ENCODE peak calls at places on chromosomes 13 and 19, in six cellular contexts. One of them, this sample, is unnamed.

GRCh38 chr13:28204690-28205443 is 66.5 kb downstream of the PAN3 start:
- DNase-seq in upper lobe of right lung: no peak
- DNase-seq in aorta: no peak
- DNase-seq in fibroblast of lung: no peak
- DNase-seq in AG04450: no peak
- DNase-seq in IMR-90: no peak
- DNase-seq in this sample: no peak

GRCh38 chr13:81686877-81687276 is 1346.0 kb upstream of the SPRY2 start:
- DNase-seq in upper lobe of right lung: no peak
- DNase-seq in aorta: no peak
- DNase-seq in fibroblast of lung: peak; percentile 1
- DNase-seq in AG04450: no peak
- DNase-seq in IMR-90: no peak
- DNase-seq in this sample: peak; percentile 65

GRCh38 chr13:104301216-104301975 is 1235.2 kb upstream of the SLC10A2 start:
- DNase-seq in upper lobe of right lung: no peak
- DNase-seq in aorta: no peak
- DNase-seq in fibroblast of lung: peak; percentile 66
- DNase-seq in AG04450: no peak
- DNase-seq in IMR-90: peak; percentile 29
- DNase-seq in this sample: no peak

GRCh38 chr13:42754801-42755513 is 26.4 kb upstream of the FAM216B start:
- DNase-seq in upper lobe of right lung: no peak
- DNase-seq in aorta: no peak
- DNase-seq in fibroblast of lung: no peak
- DNase-seq in AG04450: no peak
- DNase-seq in IMR-90: no peak
- DNase-seq in this sample: no peak

GRCh38 chr13:36131931-36132297 is 732 bp upstream of the DCLK1 start:
- DNase-seq in upper lobe of right lung: peak; percentile 80
- DNase-seq in aorta: peak; percentile 81
- DNase-seq in fibroblast of lung: peak; percentile 45
- DNase-seq in AG04450: no peak
- DNase-seq in IMR-90: no peak
- DNase-seq in this sample: no peak

GRCh38 chr13:66492479-66492878 is 737.7 kb downstream of the PCDH9 start:
- DNase-seq in upper lobe of right lung: no peak
- DNase-seq in aorta: no peak
- DNase-seq in fibroblast of lung: no peak
- DNase-seq in AG04450: no peak
- DNase-seq in IMR-90: no peak
- DNase-seq in this sample: peak; percentile 1

GRCh38 chr19:19550454-19550842 is 12.4 kb downstream of the CILP2 start:
- DNase-seq in upper lobe of right lung: no peak
- DNase-seq in aorta: no peak
- DNase-seq in fibroblast of lung: no peak
- DNase-seq in AG04450: no peak
- DNase-seq in IMR-90: peak; percentile 52
- DNase-seq in this sample: no peak

GRCh38 chr13:60584976-60585375 is 188.0 kb downstream of the TDRD3 start:
- DNase-seq in upper lobe of right lung: no peak
- DNase-seq in aorta: peak; percentile 47
- DNase-seq in fibroblast of lung: no peak
- DNase-seq in AG04450: no peak
- DNase-seq in IMR-90: no peak
- DNase-seq in this sample: no peak

GRCh38 chr19:38392707-38393308 is 4.3 kb downstream of the SPRED3 start:
- DNase-seq in upper lobe of right lung: no peak
- DNase-seq in aorta: no peak
- DNase-seq in fibroblast of lung: no peak
- DNase-seq in AG04450: no peak
- DNase-seq in IMR-90: peak; percentile 63
- DNase-seq in this sample: no peak

GRCh38 chr13:38664920-38665319 is 22.0 kb upstream of the FREM2 start:
- DNase-seq in upper lobe of right lung: no peak
- DNase-seq in aorta: no peak
- DNase-seq in fibroblast of lung: no peak
- DNase-seq in AG04450: no peak
- DNase-seq in IMR-90: no peak
- DNase-seq in this sample: no peak

GRCh38 chr19:32464279-32464678 is 58.7 kb downstream of the DPY19L3 start:
- DNase-seq in upper lobe of right lung: no peak
- DNase-seq in aorta: no peak
- DNase-seq in fibroblast of lung: peak; percentile 42
- DNase-seq in AG04450: no peak
- DNase-seq in IMR-90: peak; percentile 10
- DNase-seq in this sample: peak; percentile 18

GRCh38 chr19:49890349-49891311 is 6.1 kb downstream of the IL4I1 start:
- DNase-seq in upper lobe of right lung: peak; percentile 80
- DNase-seq in aorta: no peak
- DNase-seq in fibroblast of lung: no peak
- DNase-seq in AG04450: no peak
- DNase-seq in IMR-90: no peak
- DNase-seq in this sample: no peak

GRCh38 chr19:47499371-47499770 is 15.4 kb upstream of the KPTN start:
- DNase-seq in upper lobe of right lung: no peak
- DNase-seq in aorta: no peak
- DNase-seq in fibroblast of lung: no peak
- DNase-seq in AG04450: no peak
- DNase-seq in IMR-90: no peak
- DNase-seq in this sample: no peak

GRCh38 chr19:39352549-39353285 is 10.5 kb downstream of the SAMD4B start:
- DNase-seq in upper lobe of right lung: no peak
- DNase-seq in aorta: no peak
- DNase-seq in fibroblast of lung: no peak
- DNase-seq in AG04450: no peak
- DNase-seq in IMR-90: no peak
- DNase-seq in this sample: no peak

GRCh38 chr19:45340899-45341453 is 426 bp downstream of the KLC3 start:
- DNase-seq in upper lobe of right lung: no peak
- DNase-seq in aorta: no peak
- DNase-seq in fibroblast of lung: peak; percentile 15
- DNase-seq in AG04450: no peak
- DNase-seq in IMR-90: peak; percentile 8
- DNase-seq in this sample: no peak

GRCh38 chr13:109657395-109657794 is 129.0 kb downstream of the IRS2 start:
- DNase-seq in upper lobe of right lung: no peak
- DNase-seq in aorta: no peak
- DNase-seq in fibroblast of lung: no peak
- DNase-seq in AG04450: no peak
- DNase-seq in IMR-90: no peak
- DNase-seq in this sample: no peak

GRCh38 chr13:84430015-84430414 is 547.7 kb upstream of the SLITRK1 start:
- DNase-seq in upper lobe of right lung: no peak
- DNase-seq in aorta: no peak
- DNase-seq in fibroblast of lung: no peak
- DNase-seq in AG04450: no peak
- DNase-seq in IMR-90: peak; percentile 40
- DNase-seq in this sample: no peak

GRCh38 chr13:76828316-76828741 is 57.9 kb downstream of the KCTD12 start:
- DNase-seq in upper lobe of right lung: no peak
- DNase-seq in aorta: no peak
- DNase-seq in fibroblast of lung: no peak
- DNase-seq in AG04450: no peak
- DNase-seq in IMR-90: peak; percentile 17
- DNase-seq in this sample: no peak

GRCh38 chr13:25632166-25632888 is 260.6 kb downstream of the ATP8A2 start:
- DNase-seq in upper lobe of right lung: no peak
- DNase-seq in aorta: no peak
- DNase-seq in fibroblast of lung: no peak
- DNase-seq in AG04450: no peak
- DNase-seq in IMR-90: no peak
- DNase-seq in this sample: no peak

GRCh38 chr13:107883561-107884175 is 331.7 kb downstream of the LIG4 start:
- DNase-seq in upper lobe of right lung: no peak
- DNase-seq in aorta: no peak
- DNase-seq in fibroblast of lung: peak; percentile 12
- DNase-seq in AG04450: peak; percentile 48
- DNase-seq in IMR-90: peak; percentile 93
- DNase-seq in this sample: no peak

GRCh38 chr19:18393836-18394235 is 3.6 kb downstream of the LRRC25 start:
- DNase-seq in upper lobe of right lung: no peak
- DNase-seq in aorta: peak; percentile 75
- DNase-seq in fibroblast of lung: no peak
- DNase-seq in AG04450: no peak
- DNase-seq in IMR-90: no peak
- DNase-seq in this sample: no peak

GRCh38 chr13:30114586-30115256 is 192.6 kb downstream of the KATNAL1 start:
- DNase-seq in upper lobe of right lung: peak; percentile 95
- DNase-seq in aorta: peak; percentile 92
- DNase-seq in fibroblast of lung: peak; percentile 68
- DNase-seq in AG04450: no peak
- DNase-seq in IMR-90: peak; percentile 82
- DNase-seq in this sample: peak; percentile 91

GRCh38 chr19:55553217-55554182 is 8.2 kb upstream of the SBK3 start:
- DNase-seq in upper lobe of right lung: no peak
- DNase-seq in aorta: no peak
- DNase-seq in fibroblast of lung: no peak
- DNase-seq in AG04450: no peak
- DNase-seq in IMR-90: no peak
- DNase-seq in this sample: no peak

GRCh38 chr13:95117092-95117491 is 184.2 kb downstream of the ABCC4 start:
- DNase-seq in upper lobe of right lung: no peak
- DNase-seq in aorta: no peak
- DNase-seq in fibroblast of lung: no peak
- DNase-seq in AG04450: no peak
- DNase-seq in IMR-90: no peak
- DNase-seq in this sample: no peak

GRCh38 chr13:95641291-95641811 is 3.2 kb downstream of the DZIP1 start:
- DNase-seq in upper lobe of right lung: no peak
- DNase-seq in aorta: peak; percentile 45
- DNase-seq in fibroblast of lung: no peak
- DNase-seq in AG04450: no peak
- DNase-seq in IMR-90: peak; percentile 27
- DNase-seq in this sample: no peak

GRCh38 chr19:39038098-39038497 is 5.7 kb upstream of the FBXO27 start:
- DNase-seq in upper lobe of right lung: peak; percentile 68
- DNase-seq in aorta: no peak
- DNase-seq in fibroblast of lung: peak; percentile 43
- DNase-seq in AG04450: no peak
- DNase-seq in IMR-90: peak; percentile 25
- DNase-seq in this sample: peak; percentile 86

GRCh38 chr19:33440241-33440640 is 66.7 kb downstream of the CEBPG start:
- DNase-seq in upper lobe of right lung: peak; percentile 44
- DNase-seq in aorta: peak; percentile 32
- DNase-seq in fibroblast of lung: no peak
- DNase-seq in AG04450: no peak
- DNase-seq in IMR-90: no peak
- DNase-seq in this sample: no peak

GRCh38 chr19:50563597-50563996 is 4.6 kb downstream of the LRRC4B start:
- DNase-seq in upper lobe of right lung: no peak
- DNase-seq in aorta: no peak
- DNase-seq in fibroblast of lung: no peak
- DNase-seq in AG04450: no peak
- DNase-seq in IMR-90: no peak
- DNase-seq in this sample: no peak

GRCh38 chr19:46715620-46716012 is 1.3 kb downstream of the PRKD2 start:
- DNase-seq in upper lobe of right lung: no peak
- DNase-seq in aorta: no peak
- DNase-seq in fibroblast of lung: no peak
- DNase-seq in AG04450: no peak
- DNase-seq in IMR-90: no peak
- DNase-seq in this sample: no peak

DNA sequence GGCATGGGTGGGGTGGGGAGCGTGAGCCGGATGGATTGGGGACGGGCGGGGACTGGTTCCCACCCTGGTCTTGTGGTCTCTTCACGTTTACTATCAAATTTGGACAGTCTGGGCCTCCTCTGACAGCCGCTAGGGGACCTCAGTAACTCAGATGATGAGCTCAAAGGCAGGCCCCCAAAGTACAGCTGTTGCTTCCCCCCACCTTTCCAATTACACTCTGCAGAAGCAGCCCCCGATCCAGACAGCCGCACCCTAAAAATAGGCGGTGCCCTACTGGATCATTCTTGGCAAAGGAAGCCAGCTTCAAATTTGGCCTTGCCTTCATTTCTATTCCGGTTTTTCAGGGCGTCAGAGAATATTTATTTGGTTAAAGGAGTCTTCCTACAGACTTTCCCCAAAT is 1.9 kb upstream of the FOXO1 start:
- DNase-seq in upper lobe of right lung: no peak
- DNase-seq in aorta: peak; percentile 58
- DNase-seq in fibroblast of lung: peak; percentile 27
- DNase-seq in AG04450: no peak
- DNase-seq in IMR-90: no peak
- DNase-seq in this sample: peak; percentile 61
- H3K4me3 ChIP-seq in upper lobe of right lung: peak overlapping the region; percentile 75
- H3K4me3 ChIP-seq in aorta: no peak overlapping the region
- H3K4me3 ChIP-seq in fibroblast of lung: no peak overlapping the region
- H3K4me3 ChIP-seq in AG04450: no peak overlapping the region
- H3K4me3 ChIP-seq in IMR-90: no peak overlapping the region
- H3K4me3 ChIP-seq in this sample: no peak overlapping the region

DNA sequence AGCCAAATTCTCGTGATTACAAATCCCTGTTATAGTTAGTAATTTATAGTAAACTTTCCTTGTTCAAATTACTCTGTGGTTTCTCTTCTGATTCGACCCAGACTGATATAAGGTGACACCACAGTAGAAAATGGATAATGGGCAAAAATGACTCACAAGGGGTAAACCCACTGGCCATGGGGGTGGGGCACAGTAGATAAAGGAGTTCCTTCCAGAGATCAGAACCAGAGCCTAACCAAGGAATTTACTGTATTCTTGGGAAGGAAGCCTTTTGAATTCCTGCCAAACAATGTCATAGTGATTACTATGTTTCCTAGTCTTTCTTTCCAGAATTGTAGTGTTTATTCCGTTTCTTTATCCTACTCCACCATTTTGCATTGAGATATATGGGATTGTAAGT is 21.9 kb downstream of the MIR17HG start:
- DNase-seq in upper lobe of right lung: no peak
- DNase-seq in aorta: no peak
- DNase-seq in fibroblast of lung: peak; percentile 46
- DNase-seq in AG04450: no peak
- DNase-seq in IMR-90: peak; percentile 28
- DNase-seq in this sample: peak; percentile 21
- H3K27ac ChIP-seq in upper lobe of right lung: no peak overlapping the region
- H3K27ac ChIP-seq in aorta: no peak overlapping the region
- H3K27ac ChIP-seq in fibroblast of lung: no peak overlapping the region
- H3K27ac ChIP-seq in AG04450: no peak overlapping the region
- H3K27ac ChIP-seq in IMR-90: no peak overlapping the region
- H3K27ac ChIP-seq in this sample: no peak overlapping the region

DNA sequence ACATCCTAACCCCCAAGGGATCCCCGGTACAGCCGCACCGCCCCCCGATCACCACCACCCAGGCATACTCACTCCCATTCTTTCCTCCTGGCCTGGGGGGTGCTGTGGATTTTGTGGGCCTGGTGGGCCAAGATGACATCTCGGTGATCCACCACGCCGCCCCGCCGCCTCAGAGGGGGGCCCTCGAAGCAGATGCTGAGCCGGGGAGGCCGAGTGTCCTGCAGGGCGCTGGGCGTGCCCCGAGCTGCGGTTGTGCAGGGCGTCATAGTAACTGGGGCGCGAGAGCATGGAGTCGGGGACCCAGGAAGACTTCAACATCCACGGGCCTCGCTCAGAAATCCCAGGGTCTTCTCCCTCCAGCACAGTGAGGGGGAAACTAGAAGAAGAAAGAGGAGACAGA is 93.4 kb upstream of the CACNA1A start:
- DNase-seq in upper lobe of right lung: no peak
- DNase-seq in aorta: no peak
- DNase-seq in fibroblast of lung: no peak
- DNase-seq in AG04450: no peak
- DNase-seq in IMR-90: no peak
- DNase-seq in this sample: no peak
- H3K4me3 ChIP-seq in upper lobe of right lung: no peak overlapping the region
- H3K4me3 ChIP-seq in aorta: no peak overlapping the region
- H3K4me3 ChIP-seq in fibroblast of lung: no peak overlapping the region
- H3K4me3 ChIP-seq in AG04450: no peak overlapping the region
- H3K4me3 ChIP-seq in IMR-90: no peak overlapping the region
- H3K4me3 ChIP-seq in this sample: no peak overlapping the region

GRCh38 chr19:4061683-4062575 is 4.8 kb downstream of the ZBTB7A start:
- DNase-seq in upper lobe of right lung: peak; percentile 82
- DNase-seq in aorta: no peak
- DNase-seq in fibroblast of lung: no peak
- DNase-seq in AG04450: no peak
- DNase-seq in IMR-90: no peak
- DNase-seq in this sample: no peak
- H3K27ac ChIP-seq in upper lobe of right lung: peak overlapping the region; percentile 95
- H3K27ac ChIP-seq in aorta: no peak overlapping the region
- H3K27ac ChIP-seq in fibroblast of lung: peak overlapping the region; percentile 93
- H3K27ac ChIP-seq in AG04450: peak overlapping the region; percentile 11
- H3K27ac ChIP-seq in IMR-90: no peak overlapping the region
- H3K27ac ChIP-seq in this sample: no peak overlapping the region

This sample was measured in A673.